ENCODE peak calls at places on chromosomes 4 and X, in nine cellular contexts. S is NCI-H748 treated with DMSO at 0.1 percent for 48 hours, V is GDM1, W is activated gamma-delta T cell treated with Interleukin-2 at 50 U/mL for 16 hours, G is HL-60, L is Calu3, U is Kasumi-1, A is HEK293T, N is right atrium auricular region. B is an unnamed sample.

GRCh38 chr4:4859010-4859798 is at the start of gene MSX1:
- DNase-seq in S (peak; percentile 10), V (peak; percentile 84), W (no peak), G (peak; percentile 12), L (peak; percentile 80), U (peak; percentile 75), A (peak; percentile 93), N (peak; percentile 85), B (peak; percentile 94)

GRCh38 chr4:181952478-181952877 is 290.7 kb upstream of the TENM3 start:
- DNase-seq in S (no peak), V (no peak), W (no peak), G (no peak), L (peak; percentile 42), U (peak; percentile 63), A (no peak), N (no peak), B (no peak)

GRCh38 chrX:32530802-32531403 is 680.4 kb downstream of the DMD start:
- DNase-seq in S (no peak), V (peak; percentile 17), W (no peak), G (no peak), L (peak; percentile 13), U (peak; percentile 32), A (peak; percentile 13), N (no peak), B (peak; percentile 18)

GRCh38 chrX:54921427-54922021 is 900 bp downstream of the TRO start:
- DNase-seq in S (peak; percentile 54), V (no peak), W (peak; percentile 42), G (no peak), L (no peak), U (peak; percentile 34), A (peak; percentile 39), N (no peak), B (peak; percentile 82)

GRCh38 chrX:11530621-11531020 is 135.1 kb downstream of the ARHGAP6 start:
- DNase-seq in S (no peak), V (no peak), W (no peak), G (no peak), L (no peak), U (no peak), A (no peak), N (no peak), B (no peak)

GRCh38 chr4:119300388-119301131 is 21.4 kb downstream of the FABP2 start:
- DNase-seq in S (no peak), V (no peak), W (peak; percentile 87), G (peak; percentile 65), L (peak; percentile 90), U (no peak), A (peak; percentile 88), N (peak; percentile 94), B (peak; percentile 92)

GRCh38 chrX:41759817-41760216 is 35.8 kb downstream of the GPR82 start:
- DNase-seq in S (no peak), V (peak; percentile 4), W (no peak), G (no peak), L (no peak), U (peak; percentile 23), A (peak; percentile 31), N (no peak), B (no peak)

GRCh38 chrX:16208601-16209000 is 41.3 kb downstream of the MAGEB17 start:
- DNase-seq in S (no peak), V (no peak), W (no peak), G (no peak), L (no peak), U (no peak), A (no peak), N (no peak), B (no peak)

GRCh38 chr4:1994935-1995334 is 13.8 kb downstream of the NELFA start:
- DNase-seq in S (no peak), V (no peak), W (no peak), G (no peak), L (no peak), U (no peak), A (no peak), N (no peak), B (no peak)

GRCh38 chr4:72383439-72383838 is 185.6 kb downstream of the ADAMTS3 start:
- DNase-seq in S (no peak), V (no peak), W (no peak), G (no peak), L (no peak), U (no peak), A (no peak), N (no peak), B (no peak)

B was measured in nephron progenitor cell.